ENCODE peak calls at places on chromosomes 7 and 10, in five cellular contexts. R is testis, M is GM23338, Y is small intestine, H is right lobe of liver. P is an unnamed sample.

GRCh38 chr10:74134240-74134820 is 16.3 kb downstream of the AP3M1 start:
- DNase-seq in M (no peak), Y (no peak), H (no peak), R (no peak), P (no peak)

GRCh38 chr10:129844191-129844590 is 119.9 kb downstream of the EBF3 start:
- DNase-seq in R (no peak), M (no peak), H (no peak), Y (no peak), P (no peak)

GRCh38 chr10:80429521-80429966 is 21.2 kb downstream of the PRXL2A start:
- DNase-seq in R (no peak), M (no peak), H (no peak), Y (peak; percentile 93), P (no peak)

GRCh38 chr7:130695840-130696239 is 9.5 kb upstream of the TSGA13 start:
- DNase-seq in Y (peak; percentile 18), H (no peak), R (no peak), M (peak; percentile 80), P (no peak)

GRCh38 chr7:130886438-130887135 is 152.6 kb upstream of the KLF14 start:
- DNase-seq in H (no peak), M (no peak), Y (no peak), R (no peak), P (no peak)

GRCh38 chr7:84162584-84162983 is 32.0 kb downstream of the SEMA3A start:
- DNase-seq in M (no peak), H (no peak), Y (no peak), R (no peak), P (no peak)

GRCh38 chr10:133438711-133439273 is 14.4 kb upstream of the SPRN start:
- DNase-seq in H (no peak), R (no peak), M (peak; percentile 38), Y (peak; percentile 12), P (no peak)

GRCh38 chr10:132130286-132131265 is 56.2 kb upstream of the DPYSL4 start:
- DNase-seq in M (no peak), Y (no peak), H (no peak), R (no peak), P (no peak)

GRCh38 chr7:20798081-20798693 is 11.5 kb upstream of the SP8 start:
- DNase-seq in R (no peak), Y (peak; percentile 50), M (peak; percentile 70), H (peak; percentile 86), P (peak; percentile 40)

GRCh38 chr10:91253300-91253699 is 32.8 kb downstream of the PCGF5 start:
- DNase-seq in M (no peak), Y (no peak), R (no peak), H (no peak), P (no peak)
- H3K36me3 ChIP-seq in M (no peaks in the 10 kb centered on the region), Y (peaks cover 13% of the 10 kb centered on the region), R (no peaks in the 10 kb centered on the region), H (peaks cover 2% of the 10 kb centered on the region), P (peaks cover 7% of the 10 kb centered on the region)

DNA sequence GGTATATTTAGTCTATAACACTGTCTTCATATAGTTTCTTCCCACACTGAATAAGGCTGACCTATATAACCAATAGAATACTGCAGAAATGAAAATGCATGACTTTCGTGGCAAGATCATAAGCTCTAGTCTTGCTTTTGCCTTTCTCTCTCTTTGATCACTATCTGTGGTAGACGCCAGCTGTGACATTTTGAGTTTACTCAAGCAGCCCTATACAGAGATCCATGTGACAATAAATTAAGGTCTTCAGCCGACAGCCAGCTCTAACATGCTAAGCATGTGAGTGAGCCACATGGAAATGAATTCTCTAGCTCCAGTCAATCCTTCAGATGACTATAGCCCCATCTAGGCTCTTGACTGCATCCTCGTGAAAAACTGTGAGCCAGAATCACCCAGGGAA is 51.7 kb downstream of the THSD7A start:
- DNase-seq in M (no peak), Y (no peak), H (no peak), R (no peak), P (peak; percentile 34)
- H3K36me3 ChIP-seq in M (no peaks in the 10 kb centered on the region), Y (no peaks in the 10 kb centered on the region), H (no peaks in the 10 kb centered on the region), R (no peaks in the 10 kb centered on the region), P (no peaks in the 10 kb centered on the region)

GRCh38 chr7:94397721-94398120 is 3.0 kb downstream of the COL1A2 start:
- DNase-seq in Y (no peak), R (no peak), M (no peak), H (no peak), P (no peak)

GRCh38 chr7:94395141-94396041 is 696 bp downstream of the COL1A2 start:
- DNase-seq in R (peak; percentile 83), H (no peak), Y (peak; percentile 56), M (peak; percentile 89), P (peak; percentile 39)

GRCh38 chr7:94396044-94396443 is 1.3 kb downstream of the COL1A2 start:
- DNase-seq in M (no peak), Y (no peak), H (no peak), R (peak; percentile 62), P (no peak)

GRCh38 chr7:94394399-94395140 is at the start of gene COL1A2:
- DNase-seq in M (peak; percentile 78), R (peak; percentile 89), H (no peak), Y (peak; percentile 1), P (no peak)

DNA sequence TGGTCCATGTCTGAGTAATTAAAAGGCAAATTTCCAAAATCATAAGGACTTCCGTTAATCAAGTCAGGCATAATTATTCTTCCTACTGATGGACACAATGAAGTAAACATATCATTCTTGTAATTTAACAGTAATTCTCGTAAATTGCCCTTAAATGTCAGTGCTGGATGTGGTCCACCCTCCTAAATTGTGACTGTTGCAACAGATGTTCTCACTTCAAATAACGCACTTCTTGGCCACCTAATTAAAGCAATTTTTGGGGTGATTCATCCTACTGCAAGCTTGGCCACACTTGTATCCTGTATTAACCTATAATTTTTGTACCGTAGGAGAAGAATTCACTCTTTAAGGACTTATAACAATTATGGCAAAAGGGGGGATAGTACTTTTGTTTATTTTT is 1.9 kb downstream of the COL1A2 start:
- DNase-seq in R (no peak), Y (no peak), H (no peak), M (no peak), P (no peak)
- H3K36me3 ChIP-seq in R (no peaks in the 10 kb centered on the region), Y (no peaks in the 10 kb centered on the region), H (no peaks in the 10 kb centered on the region), M (peaks cover 11% of the 10 kb centered on the region), P (no peaks in the 10 kb centered on the region)

DNA sequence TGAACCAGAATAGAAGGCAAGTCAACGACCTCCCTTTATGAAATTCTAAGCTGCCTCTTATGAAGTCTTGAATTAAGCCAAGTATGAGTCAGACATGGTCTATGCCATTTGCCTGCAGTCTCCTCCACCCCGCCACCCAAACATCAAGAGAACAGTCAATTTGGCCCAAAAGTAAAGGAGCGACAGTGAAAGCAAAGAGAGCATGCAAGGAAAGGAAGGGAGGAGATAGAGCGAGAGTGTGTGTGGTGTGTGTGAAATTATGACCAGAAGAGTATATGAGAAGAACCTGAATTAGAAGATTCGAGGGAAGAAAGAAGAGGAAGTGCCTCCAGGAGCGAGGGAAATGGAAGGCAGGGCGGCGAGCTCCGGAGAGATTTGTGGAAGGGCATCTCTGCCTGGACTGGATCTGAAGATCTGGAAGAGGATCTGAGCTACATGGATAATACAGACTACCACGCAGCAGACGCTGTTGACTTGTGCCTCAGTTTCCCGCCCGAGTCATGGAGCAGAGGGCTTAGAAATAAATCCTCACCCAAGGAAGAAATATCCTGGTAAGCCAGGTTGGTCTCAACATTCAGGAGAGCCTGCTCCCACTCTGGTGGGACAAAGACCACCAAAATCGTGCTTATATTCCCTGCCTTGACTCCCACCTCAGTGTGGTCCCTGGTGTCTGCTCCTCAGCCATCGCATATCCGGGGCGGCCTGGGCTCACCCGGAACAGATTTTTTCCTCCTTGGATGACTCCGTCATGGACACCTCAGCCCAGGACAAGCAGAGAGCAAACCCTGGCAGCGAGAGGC is 459 bp downstream of the ZDHHC6 start:
- DNase-seq in H (no peak), M (no peak), R (no peak), Y (no peak), P (no peak)
- H3K36me3 ChIP-seq in H (no peaks in the 10 kb centered on the region), M (peaks cover 11% of the 10 kb centered on the region), R (no peaks in the 10 kb centered on the region), Y (no peaks in the 10 kb centered on the region), P (peaks cover 6% of the 10 kb centered on the region)

GRCh38 chr7:149007146-149007545 is 21.2 kb downstream of the PDIA4 start:
- DNase-seq in M (no peak), Y (no peak), R (no peak), H (no peak), P (no peak)
- H3K36me3 ChIP-seq in M (peaks cover 66% of the 10 kb centered on the region), Y (peaks cover 25% of the 10 kb centered on the region), R (no peaks in the 10 kb centered on the region), H (peaks cover 27% of the 10 kb centered on the region), P (peaks cover 91% of the 10 kb centered on the region)

DNA sequence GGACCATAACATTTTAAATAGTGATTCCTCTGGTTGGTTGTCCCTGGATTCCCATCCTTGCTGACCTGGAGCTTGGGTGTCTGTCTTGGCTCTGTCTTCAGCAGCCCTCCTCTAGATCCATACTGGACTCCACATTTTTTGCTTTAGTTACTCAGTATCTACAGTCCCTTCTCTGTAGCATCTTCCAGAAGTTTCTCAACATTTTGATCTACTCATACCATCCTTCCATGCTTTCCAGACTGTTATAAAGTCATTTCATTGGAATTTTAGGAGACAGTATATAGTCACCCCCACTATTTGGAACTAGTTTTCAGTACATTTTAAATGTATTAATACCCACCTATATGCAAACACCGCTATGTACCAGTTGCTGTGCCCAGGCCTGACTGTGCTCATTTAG is 25.8 kb downstream of the APBB1IP start:
- DNase-seq in M (no peak), H (no peak), Y (no peak), R (no peak), P (no peak)
- H3K36me3 ChIP-seq in M (no peaks in the 10 kb centered on the region), H (peaks cover 1% of the 10 kb centered on the region), Y (no peaks in the 10 kb centered on the region), R (no peaks in the 10 kb centered on the region), P (no peaks in the 10 kb centered on the region)

DNA sequence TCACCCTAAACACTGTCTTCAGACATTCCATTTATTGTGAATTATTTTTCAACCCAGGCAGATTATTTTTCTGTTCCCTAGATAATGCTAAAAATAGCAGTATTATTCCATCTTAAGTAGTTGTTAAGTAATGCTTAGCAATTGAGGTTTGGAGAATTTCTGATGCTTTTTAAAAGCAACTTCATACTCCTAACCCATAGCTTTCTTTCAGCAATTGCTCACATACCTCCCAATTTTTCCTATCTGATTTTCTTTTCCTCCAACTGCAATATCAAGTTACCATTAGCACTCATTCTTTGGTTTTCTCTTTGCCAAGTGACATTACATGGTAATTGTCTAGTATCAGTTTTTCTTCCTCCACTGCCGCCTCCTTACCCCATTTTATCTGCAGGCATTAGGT is 104.7 kb downstream of the GPR85 start:
- DNase-seq in R (no peak), Y (no peak), H (no peak), M (no peak), P (no peak)
- H3K36me3 ChIP-seq in R (no peaks in the 10 kb centered on the region), Y (no peaks in the 10 kb centered on the region), H (no peaks in the 10 kb centered on the region), M (no peaks in the 10 kb centered on the region), P (no peaks in the 10 kb centered on the region)

DNA sequence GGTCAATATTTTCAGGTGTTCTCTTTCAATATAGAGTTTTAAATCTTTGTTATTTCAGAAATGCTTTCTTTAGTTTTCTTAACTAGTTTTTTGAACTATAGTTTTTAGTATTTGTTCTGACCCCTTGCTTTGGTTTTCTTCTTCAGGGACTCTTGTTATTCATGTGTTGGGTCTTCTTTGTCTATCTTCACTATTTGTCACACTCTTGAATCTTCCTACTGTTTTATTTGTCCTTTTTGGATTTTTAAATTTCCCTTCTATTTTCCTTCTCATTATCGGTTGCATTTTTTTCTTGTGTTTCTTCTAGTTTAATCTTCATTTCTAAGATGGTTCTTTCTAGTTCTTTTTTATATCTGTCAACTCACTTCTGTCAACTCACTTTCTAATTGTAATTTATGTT is 37.1 kb upstream of the PRKAG2 start:
- DNase-seq in R (no peak), H (no peak), Y (no peak), M (no peak), P (no peak)
- H3K36me3 ChIP-seq in R (no peaks in the 10 kb centered on the region), H (no peaks in the 10 kb centered on the region), Y (no peaks in the 10 kb centered on the region), M (no peaks in the 10 kb centered on the region), P (no peaks in the 10 kb centered on the region)

P was measured in BE2C.